ENCODE peak calls at places on chromosomes 6 and 20, in five cellular contexts. One of them, this sample, is unnamed.

GRCh38 chr20:37579091-37579490 is 51.4 kb upstream of the BLCAP start:
- DNase-seq in HCT116: no peak
- DNase-seq in SK-N-SH: no peak
- DNase-seq in PC-3: no peak
- DNase-seq in neural progenitor cell: no peak
- DNase-seq in this sample: no peak

GRCh38 chr20:32232487-32232886 is 24.8 kb downstream of the POFUT1 start:
- DNase-seq in HCT116: no peak
- DNase-seq in neural progenitor cell: no peak
- DNase-seq in PC-3: no peak
- DNase-seq in SK-N-SH: no peak
- DNase-seq in this sample: no peak

GRCh38 chr6:56652231-56652630 is 9.5 kb upstream of the DST start:
- DNase-seq in SK-N-SH: no peak
- DNase-seq in HCT116: no peak
- DNase-seq in PC-3: peak; percentile 74
- DNase-seq in neural progenitor cell: no peak
- DNase-seq in this sample: peak; percentile 60

GRCh38 chr20:10171864-10172751 is 46.5 kb upstream of the SNAP25 start:
- DNase-seq in SK-N-SH: peak; percentile 89
- DNase-seq in HCT116: no peak
- DNase-seq in PC-3: peak; percentile 60
- DNase-seq in neural progenitor cell: peak; percentile 63
- DNase-seq in this sample: peak; percentile 65

GRCh38 chr6:143408151-143408786 is 42.2 kb downstream of the ADAT2 start:
- DNase-seq in PC-3: peak; percentile 59
- DNase-seq in SK-N-SH: no peak
- DNase-seq in HCT116: no peak
- DNase-seq in neural progenitor cell: no peak
- DNase-seq in this sample: no peak

GRCh38 chr6:1485678-1486077 is 96.3 kb downstream of the FOXF2 start:
- DNase-seq in SK-N-SH: no peak
- DNase-seq in PC-3: peak; percentile 94
- DNase-seq in HCT116: peak; percentile 80
- DNase-seq in neural progenitor cell: no peak
- DNase-seq in this sample: peak; percentile 96

GRCh38 chr6:100078509-100078908 is 84.5 kb upstream of the MCHR2 start:
- DNase-seq in HCT116: peak; percentile 32
- DNase-seq in neural progenitor cell: peak; percentile 69
- DNase-seq in PC-3: peak; percentile 71
- DNase-seq in SK-N-SH: peak; percentile 4
- DNase-seq in this sample: peak; percentile 57

GRCh38 chr20:15375836-15376235 is 1038.4 kb upstream of the FLRT3 start:
- DNase-seq in PC-3: no peak
- DNase-seq in SK-N-SH: no peak
- DNase-seq in HCT116: no peak
- DNase-seq in neural progenitor cell: no peak
- DNase-seq in this sample: no peak

GRCh38 chr6:14861491-14861943 is 384.4 kb upstream of the JARID2 start:
- DNase-seq in neural progenitor cell: peak; percentile 24
- DNase-seq in HCT116: no peak
- DNase-seq in SK-N-SH: no peak
- DNase-seq in PC-3: no peak
- DNase-seq in this sample: no peak

GRCh38 chr6:167100241-167100674 is 22.6 kb upstream of the CCR6 start:
- DNase-seq in HCT116: no peak
- DNase-seq in PC-3: no peak
- DNase-seq in SK-N-SH: no peak
- DNase-seq in neural progenitor cell: no peak
- DNase-seq in this sample: no peak

GRCh38 chr6:6825986-6826901 is 237.7 kb downstream of the LY86 start:
- DNase-seq in HCT116: no peak
- DNase-seq in SK-N-SH: peak; percentile 15
- DNase-seq in PC-3: peak; percentile 62
- DNase-seq in neural progenitor cell: no peak
- DNase-seq in this sample: peak; percentile 56

GRCh38 chr6:144195671-144196070 is 45.4 kb downstream of the STX11 start:
- DNase-seq in neural progenitor cell: no peak
- DNase-seq in HCT116: no peak
- DNase-seq in SK-N-SH: no peak
- DNase-seq in PC-3: peak; percentile 87
- DNase-seq in this sample: no peak

GRCh38 chr6:7996538-7997225 is 67.5 kb downstream of the BLOC1S5 start:
- DNase-seq in PC-3: no peak
- DNase-seq in SK-N-SH: peak; percentile 57
- DNase-seq in neural progenitor cell: no peak
- DNase-seq in HCT116: no peak
- DNase-seq in this sample: peak; percentile 47

GRCh38 chr20:59184880-59185447 is 21.3 kb downstream of the ZNF831 start:
- DNase-seq in SK-N-SH: no peak
- DNase-seq in HCT116: no peak
- DNase-seq in PC-3: peak; percentile 25
- DNase-seq in neural progenitor cell: no peak
- DNase-seq in this sample: peak; percentile 23

GRCh38 chr6:55047433-55048044 is 126.8 kb upstream of the HCRTR2 start:
- DNase-seq in PC-3: peak; percentile 77
- DNase-seq in HCT116: no peak
- DNase-seq in neural progenitor cell: no peak
- DNase-seq in SK-N-SH: no peak
- DNase-seq in this sample: peak; percentile 6

GRCh38 chr20:35515949-35516645 is 13.4 kb downstream of the C20orf173 start:
- DNase-seq in SK-N-SH: no peak
- DNase-seq in neural progenitor cell: no peak
- DNase-seq in HCT116: peak; percentile 44
- DNase-seq in PC-3: peak; percentile 95
- DNase-seq in this sample: peak; percentile 89

GRCh38 chr6:27553123-27553904 is 80.4 kb upstream of the ZNF184 start:
- DNase-seq in neural progenitor cell: peak; percentile 68
- DNase-seq in SK-N-SH: no peak
- DNase-seq in HCT116: no peak
- DNase-seq in PC-3: no peak
- DNase-seq in this sample: peak; percentile 14

GRCh38 chr6:92716638-92717037 is 702.7 kb downstream of the EPHA7 start:
- DNase-seq in neural progenitor cell: no peak
- DNase-seq in PC-3: no peak
- DNase-seq in SK-N-SH: no peak
- DNase-seq in HCT116: no peak
- DNase-seq in this sample: no peak

GRCh38 chr20:37846573-37846972 is 56.4 kb upstream of the VSTM2L start:
- DNase-seq in neural progenitor cell: peak; percentile 64
- DNase-seq in SK-N-SH: no peak
- DNase-seq in HCT116: no peak
- DNase-seq in PC-3: no peak
- DNase-seq in this sample: no peak

GRCh38 chr6:64034840-64035656 is 399.4 kb downstream of the PHF3 start:
- DNase-seq in neural progenitor cell: no peak
- DNase-seq in PC-3: peak; percentile 65
- DNase-seq in HCT116: no peak
- DNase-seq in SK-N-SH: no peak
- DNase-seq in this sample: peak; percentile 4

GRCh38 chr6:109795994-109796555 is 105.0 kb downstream of the FIG4 start:
- DNase-seq in SK-N-SH: no peak
- DNase-seq in HCT116: no peak
- DNase-seq in neural progenitor cell: no peak
- DNase-seq in PC-3: no peak
- DNase-seq in this sample: peak; percentile 39

GRCh38 chr20:51085761-51086160 is 62.9 kb upstream of the KCNG1 start:
- DNase-seq in SK-N-SH: no peak
- DNase-seq in HCT116: peak; percentile 18
- DNase-seq in PC-3: no peak
- DNase-seq in neural progenitor cell: no peak
- DNase-seq in this sample: no peak

GRCh38 chr6:28335040-28335563 is 846 bp downstream of the ZSCAN31 start:
- DNase-seq in PC-3: no peak
- DNase-seq in neural progenitor cell: no peak
- DNase-seq in HCT116: no peak
- DNase-seq in SK-N-SH: no peak
- DNase-seq in this sample: no peak

GRCh38 chr6:111982681-111983080 is 71.2 kb upstream of the CCN6 start:
- DNase-seq in SK-N-SH: no peak
- DNase-seq in PC-3: peak; percentile 60
- DNase-seq in neural progenitor cell: no peak
- DNase-seq in HCT116: no peak
- DNase-seq in this sample: no peak

GRCh38 chr6:33828764-33829731 is 25.2 kb upstream of the MLN start:
- DNase-seq in SK-N-SH: peak; percentile 72
- DNase-seq in neural progenitor cell: no peak
- DNase-seq in HCT116: no peak
- DNase-seq in PC-3: no peak
- DNase-seq in this sample: no peak

DNA sequence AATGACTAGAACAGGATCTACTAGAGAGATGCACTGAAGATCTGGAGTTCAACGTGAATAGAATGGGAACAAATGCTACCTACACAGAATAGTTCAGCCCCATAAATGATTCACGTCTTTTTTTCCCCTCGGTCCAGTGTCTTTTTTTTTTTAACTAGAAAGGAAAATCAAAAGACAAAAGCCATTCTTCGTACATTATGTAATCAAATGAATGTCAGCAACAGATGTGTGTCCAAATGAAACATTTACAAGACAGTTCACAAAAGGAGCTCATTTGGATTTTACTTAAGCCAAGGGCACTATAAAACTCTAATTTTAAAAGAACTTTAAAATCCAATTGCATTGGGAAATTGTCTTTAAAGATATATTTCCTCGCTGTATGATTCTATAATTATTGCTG is 42.4 kb downstream of the FAM184A start:
- DNase-seq in SK-N-SH: no peak
- DNase-seq in HCT116: no peak
- DNase-seq in PC-3: no peak
- DNase-seq in neural progenitor cell: no peak
- DNase-seq in this sample: no peak
- TF ChIP-seq EZH2phosphoT487 in SK-N-SH: no peak
- TF ChIP-seq EZH2phosphoT487 in HCT116: no peak
- TF ChIP-seq EZH2phosphoT487 in PC-3: no peak
- TF ChIP-seq EZH2phosphoT487 in neural progenitor cell: no peak
- TF ChIP-seq EZH2phosphoT487 in this sample: no peak

DNA sequence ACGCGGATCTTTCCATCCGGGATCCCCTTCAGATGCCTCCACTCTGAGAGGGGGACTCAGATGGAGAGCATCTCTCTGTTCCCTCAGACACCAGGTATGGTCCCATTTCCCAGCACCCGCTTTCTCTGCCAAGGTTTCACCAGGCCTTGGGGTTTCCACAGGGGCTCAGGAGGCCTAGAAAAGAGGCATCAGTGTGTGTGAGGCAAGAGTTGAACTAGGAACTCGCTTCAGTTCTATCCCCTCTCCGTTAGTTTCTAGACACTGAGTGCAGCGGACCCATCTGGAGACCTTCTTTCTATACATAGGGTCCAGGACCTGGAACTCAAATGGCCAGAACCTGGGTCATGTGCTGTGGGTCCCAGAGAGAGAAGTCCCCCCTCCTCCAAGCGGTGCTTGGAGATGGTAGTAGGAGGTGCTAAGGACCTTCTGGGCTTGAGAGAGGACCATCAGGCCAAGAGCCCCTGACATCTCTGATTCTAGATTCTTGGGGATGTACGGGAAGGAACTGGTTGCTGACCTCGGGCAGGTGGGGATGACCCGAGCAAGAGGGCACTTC is 2.1 kb downstream of the SLC12A5 start:
- DNase-seq in neural progenitor cell: no peak
- DNase-seq in HCT116: no peak
- DNase-seq in PC-3: no peak
- DNase-seq in SK-N-SH: peak; percentile 30
- DNase-seq in this sample: no peak
- H3K27me3 ChIP-seq in neural progenitor cell: peaks cover 100% of the 10 kb centered on the region
- H3K27me3 ChIP-seq in HCT116: peaks cover 48% of the 10 kb centered on the region
- H3K27me3 ChIP-seq in PC-3: peaks cover 52% of the 10 kb centered on the region
- H3K27me3 ChIP-seq in SK-N-SH: peaks cover 41% of the 10 kb centered on the region
- H3K27me3 ChIP-seq in this sample: peaks cover 44% of the 10 kb centered on the region

DNA sequence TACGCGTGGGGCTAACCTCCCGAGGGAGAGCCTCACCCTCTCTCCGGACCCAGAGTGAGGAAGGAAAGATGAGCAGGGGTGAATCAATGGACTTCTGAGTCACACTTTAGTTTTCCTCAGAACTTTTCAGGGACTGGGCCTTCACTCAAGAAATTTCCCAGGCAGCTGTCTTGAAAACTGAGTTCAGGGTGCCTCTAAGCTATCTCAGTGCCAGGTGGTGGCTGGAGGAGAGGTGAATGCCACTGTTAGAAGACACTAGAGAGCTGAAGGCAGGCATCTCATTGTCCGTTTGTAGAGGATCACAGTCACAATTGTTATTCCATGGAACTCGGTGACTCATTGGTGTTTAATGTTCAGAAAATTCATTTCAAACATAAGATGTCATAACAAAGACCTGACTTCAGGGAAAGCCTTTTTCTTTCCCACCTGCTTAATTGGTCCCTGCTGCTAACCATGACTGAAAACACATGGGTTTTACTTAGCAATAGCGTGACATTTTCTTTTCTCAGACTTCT is 5.3 kb upstream of the SERPINB6 start:
- DNase-seq in SK-N-SH: no peak
- DNase-seq in PC-3: peak; percentile 80
- DNase-seq in neural progenitor cell: no peak
- DNase-seq in HCT116: no peak
- DNase-seq in this sample: peak; percentile 94
- H3K9ac ChIP-seq in SK-N-SH: peak overlapping the region; percentile 67
- H3K9ac ChIP-seq in PC-3: peak overlapping the region; percentile 45
- H3K9ac ChIP-seq in neural progenitor cell: no peak overlapping the region
- H3K9ac ChIP-seq in HCT116: peak overlapping the region; percentile 51
- H3K9ac ChIP-seq in this sample: peak overlapping the region; percentile 60

DNA sequence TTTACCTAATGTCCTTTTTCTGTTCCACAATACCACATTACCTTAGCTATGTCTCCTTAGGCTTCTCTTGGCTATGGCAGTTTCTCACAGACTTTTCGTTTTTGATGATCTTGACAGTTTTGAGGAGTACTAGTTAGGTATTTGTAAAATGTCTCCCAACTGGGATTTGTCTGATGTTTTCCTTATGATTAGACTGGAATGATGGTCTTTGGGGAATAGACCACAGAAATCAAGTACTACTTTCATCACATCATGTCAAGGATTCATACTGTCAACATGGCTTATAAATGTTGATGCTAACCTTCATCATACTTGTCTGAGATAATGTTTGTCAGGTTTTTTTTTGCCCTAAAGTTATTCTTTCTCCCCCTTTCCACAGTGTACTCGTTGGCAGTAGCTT is 78.2 kb upstream of the FOXO3 start:
- DNase-seq in PC-3: no peak
- DNase-seq in HCT116: no peak
- DNase-seq in SK-N-SH: no peak
- DNase-seq in neural progenitor cell: no peak
- DNase-seq in this sample: no peak
- TF ChIP-seq EZH2phosphoT487 in PC-3: no peak
- TF ChIP-seq EZH2phosphoT487 in HCT116: no peak
- TF ChIP-seq EZH2phosphoT487 in SK-N-SH: no peak
- TF ChIP-seq EZH2phosphoT487 in neural progenitor cell: no peak
- TF ChIP-seq EZH2phosphoT487 in this sample: no peak